ENCODE peak calls at places on chromosomes 2 and 18, in five cellular contexts. K, D, N, G and A are unnamed samples.

GRCh38 chr18:57275111-57275510 is 77.2 kb upstream of the ST8SIA3 start:
- DNase-seq in K (no peak), D (no peak), N (no peak), G (no peak), A (no peak)

GRCh38 chr2:151927501-151928221 is 99.4 kb upstream of the ARL5A start:
- DNase-seq in K (no peak), D (no peak), N (no peak), G (no peak), A (no peak)

GRCh38 chr2:149200109-149200520 is 130.3 kb upstream of the LYPD6 start:
- DNase-seq in K (no peak), D (no peak), N (no peak), G (peak; percentile 20), A (no peak)

GRCh38 chr2:101367508-101367907 is 19.8 kb downstream of the CREG2 start:
- DNase-seq in K (no peak), D (no peak), N (no peak), G (no peak), A (no peak)

GRCh38 chr2:231388725-231389346 is 6.7 kb upstream of the B3GNT7 start:
- DNase-seq in K (no peak), D (no peak), N (no peak), G (no peak), A (no peak)

GRCh38 chr2:229173810-229174359 is 97.2 kb downstream of the PID1 start:
- DNase-seq in K (no peak), D (no peak), N (no peak), G (no peak), A (no peak)

GRCh38 chr2:231181848-231182247 is 16.6 kb upstream of the ARMC9 start:
- DNase-seq in K (no peak), D (no peak), N (no peak), G (peak; percentile 68), A (no peak)

GRCh38 chr2:9370746-9371145 is 52.6 kb downstream of the ITGB1BP1 start:
- DNase-seq in K (no peak), D (no peak), N (no peak), G (no peak), A (no peak)

GRCh38 chr2:2271471-2271941 is 59.6 kb downstream of the MYT1L start:
- DNase-seq in K (no peak), D (no peak), N (no peak), G (peak; percentile 80), A (no peak)

GRCh38 chr2:11213975-11214374 is 58.7 kb downstream of the SLC66A3 start:
- DNase-seq in K (no peak), D (no peak), N (no peak), G (no peak), A (no peak)

GRCh38 chr2:227834423-227834822 is 20.8 kb downstream of the CCL20 start:
- DNase-seq in K (no peak), D (no peak), N (no peak), G (peak; percentile 28), A (no peak)

GRCh38 chr18:67359868-67360838 is 156.4 kb downstream of the DSEL start:
- DNase-seq in K (peak; percentile 10), D (peak; percentile 5), N (peak; percentile 3), G (peak; percentile 70), A (no peak)

GRCh38 chr2:195658541-195658890 is 1.5 kb downstream of the SLC39A10 start:
- DNase-seq in K (no peak), D (no peak), N (peak; percentile 51), G (peak; percentile 57), A (peak; percentile 45)

GRCh38 chr2:60119778-60120177 is 433.7 kb downstream of the BCL11A start:
- DNase-seq in K (no peak), D (no peak), N (no peak), G (no peak), A (no peak)

GRCh38 chr18:36402765-36403396 is 105.4 kb downstream of the FHOD3 start:
- DNase-seq in K (no peak), D (no peak), N (no peak), G (no peak), A (no peak)

GRCh38 chr2:101149241-101150192 is 1.7 kb downstream of the TBC1D8 start:
- DNase-seq in K (no peak), D (no peak), N (no peak), G (no peak), A (no peak)

GRCh38 chr2:223868005-223868404 is 30.6 kb upstream of the AP1S3 start:
- DNase-seq in K (peak; percentile 90), D (no peak), N (no peak), G (no peak), A (no peak)

GRCh38 chr2:96887419-96888081 is 17.7 kb upstream of the SEMA4C start:
- DNase-seq in K (no peak), D (no peak), N (no peak), G (no peak), A (no peak)

GRCh38 chr2:74658516-74658915 is 4.5 kb downstream of the SEMA4F start:
- DNase-seq in K (no peak), D (no peak), N (no peak), G (no peak), A (no peak)

GRCh38 chr2:74039611-74040010 is 54.9 kb downstream of the TET3 start:
- DNase-seq in K (no peak), D (no peak), N (no peak), G (no peak), A (no peak)

GRCh38 chr2:138787053-138787666 is 7.0 kb upstream of the NXPH2 start:
- DNase-seq in K (peak; percentile 49), D (no peak), N (peak; percentile 16), G (peak; percentile 33), A (peak; percentile 3)

GRCh38 chr2:230949966-230950832 is 25.2 kb upstream of the GPR55 start:
- DNase-seq in K (no peak), D (no peak), N (no peak), G (no peak), A (no peak)

GRCh38 chr18:9653390-9653789 is 39.0 kb upstream of the PPP4R1 start:
- DNase-seq in K (no peak), D (no peak), N (no peak), G (no peak), A (no peak)

GRCh38 chr2:226873051-226873620 is 37.3 kb downstream of the RHBDD1 start:
- DNase-seq in K (peak; percentile 74), D (no peak), N (peak; percentile 14), G (peak; percentile 7), A (no peak)

GRCh38 chr2:62178741-62179271 is 17.1 kb upstream of the B3GNT2 start:
- DNase-seq in K (no peak), D (no peak), N (no peak), G (no peak), A (no peak)

GRCh38 chr2:65133626-65134025 is 3.7 kb upstream of the RAB1A start:
- DNase-seq in K (no peak), D (no peak), N (no peak), G (no peak), A (no peak)

GRCh38 chr2:8234253-8234652 is 447.6 kb upstream of the ID2 start:
- DNase-seq in K (no peak), D (no peak), N (no peak), G (no peak), A (no peak)

GRCh38 chr2:151632993-151633592 is 101.2 kb downstream of the NEB start:
- DNase-seq in K (peak; percentile 48), D (no peak), N (peak; percentile 68), G (no peak), A (no peak)

GRCh38 chr2:86237172-86237571 is 37.9 kb downstream of the MRPL35 start:
- DNase-seq in K (no peak), D (no peak), N (no peak), G (no peak), A (no peak)